ENCODE peak calls at places on chromosomes 2 and 18, in four cellular contexts. B is GM20000; K is NCI-H2107; J is activated CD4-positive, alpha-beta T cell treated with anti-CD3 and anti-CD28 coated beads for 24 hours. U is an unnamed sample.

GRCh38 chr2:233386382-233387041 is 32.2 kb downstream of the DGKD start:
- DNase-seq in B (no peak), K (no peak), J (no peak), U (no peak)

GRCh38 chr2:215794829-215795546 is 218.4 kb downstream of the MREG start:
- DNase-seq in B (no peak), K (no peak), J (no peak), U (no peak)

GRCh38 chr2:110869472-110870446 is 137.4 kb downstream of the ACOXL start:
- DNase-seq in B (no peak), K (no peak), J (no peak), U (no peak)

GRCh38 chr18:62531078-62531477 is 8.3 kb downstream of the ZCCHC2 start:
- DNase-seq in B (no peak), K (no peak), J (no peak), U (no peak)

GRCh38 chr2:241802421-241802749 is 6.6 kb upstream of the NEU4 start:
- DNase-seq in B (peak), K (no peak), J (no peak), U (no peak)

GRCh38 chr2:19261061-19261460 is 97.4 kb downstream of the OSR1 start:
- DNase-seq in B (no peak), K (no peak), J (no peak), U (no peak)

GRCh38 chr2:51693640-51694039 is 661.7 kb upstream of the NRXN1 start:
- DNase-seq in B (no peak), K (no peak), J (no peak), U (no peak)

GRCh38 chr18:59546164-59546563 is 151.1 kb downstream of the CCBE1 start:
- DNase-seq in B (no peak), K (no peak), J (no peak), U (no peak)

GRCh38 chr2:180376076-180376475 is 369.0 kb upstream of the CWC22 start:
- DNase-seq in B (no peak), K (no peak), J (no peak), U (no peak)

GRCh38 chr2:224023188-224023587 is 15.9 kb downstream of the SERPINE2 start:
- DNase-seq in B (no peak), K (no peak), J (no peak), U (no peak)

GRCh38 chr2:120878970-120879369 is 143.3 kb downstream of the GLI2 start:
- DNase-seq in B (no peak), K (no peak), J (no peak), U (no peak)

GRCh38 chr18:27188309-27188708 is 3.2 kb upstream of the CHST9 start:
- DNase-seq in B (no peak), K (no peak), J (no peak), U (no peak)

GRCh38 chr2:144524190-144524957 is 4.5 kb upstream of the ZEB2 start:
- DNase-seq in B (no peak), K (no peak), J (no peak), U (no peak)

GRCh38 chr18:23994361-23994902 is 20.1 kb upstream of the TTC39C start:
- DNase-seq in B (no peak), K (peak), J (no peak), U (no peak)

GRCh38 chr2:204944927-204945326 is 399.7 kb downstream of the PARD3B start:
- DNase-seq in B (no peak), K (no peak), J (no peak), U (no peak)

GRCh38 chr2:164826293-164827243 is 15.1 kb downstream of the COBLL1 start:
- DNase-seq in B (no peak), K (no peak), J (no peak), U (no peak)

GRCh38 chr2:148614332-148615049 is 30.1 kb upstream of the EPC2 start:
- DNase-seq in B (peak), K (no peak), J (no peak), U (peak)

GRCh38 chr2:112482309-112483046 is 522 bp downstream of the TTL start:
- DNase-seq in B (peak), K (no peak), J (no peak), U (no peak)

GRCh38 chr2:190497428-190497827 is 37.1 kb downstream of the NEMP2 start:
- DNase-seq in B (no peak), K (no peak), J (no peak), U (no peak)

GRCh38 chr2:218516614-218517013 is 51.5 kb downstream of the USP37 start:
- DNase-seq in B (no peak), K (no peak), J (no peak), U (no peak)

GRCh38 chr2:197944416-197944815 is 140.0 kb downstream of the PLCL1 start:
- DNase-seq in B (no peak), K (no peak), J (no peak), U (no peak)

U was measured in GM06990.